ENCODE peak calls at places on chromosome 3, in four cellular contexts. O, X, K and F are unnamed samples.

GRCh38 chr3:151477596-151478375 is 16.9 kb upstream of the IGSF10 start:
- DNase-seq in O (no peak), X (no peak), K (no peak), F (no peak)

GRCh38 chr3:165837058-165837525 is at the start of gene BCHE:
- DNase-seq in O (no peak), X (no peak), K (no peak), F (peak)

GRCh38 chr3:146679191-146679590 is 74.0 kb upstream of the PLSCR5 start:
- DNase-seq in O (no peak), X (no peak), K (no peak), F (no peak)

GRCh38 chr3:77345009-77345408 is 305.1 kb downstream of the ROBO2 start:
- DNase-seq in O (no peak), X (no peak), K (no peak), F (no peak)

GRCh38 chr3:77342688-77343087 is 302.8 kb downstream of the ROBO2 start:
- DNase-seq in O (no peak), X (no peak), K (no peak), F (no peak)

GRCh38 chr3:174330303-174330702 is 528.8 kb upstream of the NAALADL2 start:
- DNase-seq in O (no peak), X (no peak), K (no peak), F (no peak)

GRCh38 chr3:112464264-112464663 is 35.0 kb downstream of the BTLA start:
- DNase-seq in O (no peak), X (no peak), K (no peak), F (no peak)

GRCh38 chr3:73086071-73086494 is 24.6 kb downstream of the EBLN2 start:
- DNase-seq in O (peak), X (peak), K (peak), F (peak)

GRCh38 chr3:44104668-44105321 is 136.9 kb upstream of the TOPAZ1 start:
- DNase-seq in O (no peak), X (no peak), K (no peak), F (peak)

GRCh38 chr3:135966349-135966695 is 794 bp downstream of the PPP2R3A start:
- DNase-seq in O (peak), X (no peak), K (no peak), F (no peak)

GRCh38 chr3:63986147-63986546 is 37.1 kb downstream of the PSMD6 start:
- DNase-seq in O (no peak), X (no peak), K (no peak), F (no peak)

GRCh38 chr3:133238015-133238414 is 161.8 kb upstream of the BFSP2 start:
- DNase-seq in O (no peak), X (no peak), K (no peak), F (no peak)

GRCh38 chr3:157573780-157574378 is 70.7 kb upstream of the VEPH1 start:
- DNase-seq in O (no peak), X (no peak), K (no peak), F (no peak)

GRCh38 chr3:73255609-73256029 is 194.2 kb downstream of the EBLN2 start:
- DNase-seq in O (no peak), X (peak), K (no peak), F (no peak)

GRCh38 chr3:129224984-129225393 is 24.4 kb upstream of the COPG1 start:
- DNase-seq in O (no peak), X (no peak), K (peak), F (peak)

GRCh38 chr3:43627360-43627759 is 5.5 kb upstream of the ANO10 start:
- DNase-seq in O (no peak), X (no peak), K (no peak), F (no peak)

GRCh38 chr3:10883478-10884234 is 67.6 kb downstream of the SLC6A11 start:
- DNase-seq in O (peak), X (peak), K (peak), F (peak)

GRCh38 chr3:169945313-169945712 is 21.3 kb upstream of the SEC62 start:
- DNase-seq in O (no peak), X (peak), K (no peak), F (no peak)

GRCh38 chr3:57397175-57398026 is 104.9 kb upstream of the ASB14 start:
- DNase-seq in O (peak), X (peak), K (peak), F (peak)

GRCh38 chr3:101926594-101927105 is 77.3 kb downstream of the NFKBIZ start:
- DNase-seq in O (no peak), X (no peak), K (no peak), F (no peak)

GRCh38 chr3:57757642-57758297 is 1.7 kb downstream of the SLMAP start:
- DNase-seq in O (no peak), X (peak), K (peak), F (peak)

GRCh38 chr3:178439504-178439903 is 96.7 kb upstream of the KCNMB2 start:
- DNase-seq in O (no peak), X (peak), K (no peak), F (peak)

GRCh38 chr3:74546426-74546825 is 68.0 kb downstream of the CNTN3 start:
- DNase-seq in O (no peak), X (no peak), K (no peak), F (no peak)

GRCh38 chr3:108441081-108441507 is 69.3 kb downstream of the MYH15 start:
- DNase-seq in O (no peak), X (no peak), K (no peak), F (no peak)

DNA sequence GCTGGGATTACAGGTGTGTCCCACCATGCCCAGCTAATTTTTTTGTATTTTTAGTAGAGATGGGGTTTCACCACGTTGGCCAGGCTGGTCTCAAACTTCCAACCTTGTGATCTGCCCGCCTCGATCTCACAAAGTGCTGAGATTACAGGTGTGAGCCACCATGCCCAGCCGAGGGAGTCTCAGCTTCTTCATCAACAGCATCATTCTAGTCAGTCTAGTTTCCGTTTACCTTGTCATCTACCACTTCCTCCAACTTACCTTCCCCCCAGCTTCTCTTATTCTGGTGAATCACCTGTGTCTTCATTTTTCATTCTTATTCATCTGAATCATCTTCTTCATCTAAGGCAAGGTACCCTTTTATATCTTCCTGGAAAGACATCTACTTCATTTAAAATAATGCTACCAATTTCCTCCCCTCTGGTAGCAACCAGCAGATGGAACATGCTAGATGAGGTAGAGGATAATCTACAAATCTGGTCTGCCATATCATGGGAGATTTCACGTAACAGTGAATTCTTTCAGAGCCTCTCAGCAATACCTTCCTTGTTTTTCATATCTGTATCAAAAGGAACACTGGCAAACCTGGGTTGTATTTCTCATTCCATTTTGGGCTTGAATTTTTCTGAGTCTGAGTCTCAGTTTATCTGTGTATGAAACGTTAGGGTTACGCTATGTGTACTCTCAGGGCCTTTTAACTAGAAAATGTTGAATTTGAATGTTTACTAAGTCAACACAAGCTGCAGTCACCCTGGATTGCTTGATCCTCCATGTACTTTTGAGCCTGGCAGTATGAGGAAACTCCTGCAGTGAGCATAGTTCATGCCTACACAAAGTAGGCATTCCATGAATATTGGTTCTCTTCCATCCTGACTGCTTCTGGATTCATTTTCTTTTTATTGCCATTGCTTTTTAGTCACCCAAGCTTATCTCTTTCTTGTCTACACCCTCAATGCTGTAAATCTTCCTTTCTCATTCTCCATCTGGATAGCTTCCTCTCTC is 16.8 kb downstream of the LPP start:
- DNase-seq in O (no peak), X (no peak), K (peak), F (peak)
- TF ChIP-seq HMGXB4 in O (no peak), X (no peak), K (peak), F (no peak)

DNA sequence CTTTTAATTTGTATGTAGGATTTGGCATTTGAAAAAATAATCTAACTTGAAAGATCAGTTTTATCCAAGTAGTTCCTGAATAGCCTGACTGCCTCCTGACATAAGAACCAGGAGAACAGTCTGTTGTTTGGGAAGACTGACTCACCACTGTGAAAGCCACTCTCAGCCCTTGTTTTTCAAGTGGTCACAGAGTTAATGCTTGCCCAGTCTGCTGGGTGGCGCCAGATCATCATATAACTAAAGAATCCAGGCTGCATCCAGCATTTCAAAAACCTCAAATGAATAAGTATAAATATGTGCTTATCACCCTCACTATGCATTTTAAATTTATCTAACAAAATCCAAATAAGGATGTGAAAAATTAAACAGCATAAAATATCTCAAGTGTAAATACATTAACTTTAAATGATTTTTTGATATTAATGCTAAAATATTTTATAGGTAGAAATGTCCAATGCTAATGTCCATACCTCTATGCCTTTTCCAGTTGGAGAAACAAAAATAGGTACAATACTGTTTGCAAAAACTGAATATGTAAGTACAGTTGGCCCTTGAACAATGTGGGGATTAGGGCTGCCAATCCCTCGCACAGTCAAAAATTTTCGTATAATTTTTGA is 26.9 kb upstream of the ZBBX start:
- DNase-seq in O (peak), X (peak), K (peak), F (peak)
- TF ChIP-seq HMGXB4 in O (no peak), X (no peak), K (peak), F (no peak)

DNA sequence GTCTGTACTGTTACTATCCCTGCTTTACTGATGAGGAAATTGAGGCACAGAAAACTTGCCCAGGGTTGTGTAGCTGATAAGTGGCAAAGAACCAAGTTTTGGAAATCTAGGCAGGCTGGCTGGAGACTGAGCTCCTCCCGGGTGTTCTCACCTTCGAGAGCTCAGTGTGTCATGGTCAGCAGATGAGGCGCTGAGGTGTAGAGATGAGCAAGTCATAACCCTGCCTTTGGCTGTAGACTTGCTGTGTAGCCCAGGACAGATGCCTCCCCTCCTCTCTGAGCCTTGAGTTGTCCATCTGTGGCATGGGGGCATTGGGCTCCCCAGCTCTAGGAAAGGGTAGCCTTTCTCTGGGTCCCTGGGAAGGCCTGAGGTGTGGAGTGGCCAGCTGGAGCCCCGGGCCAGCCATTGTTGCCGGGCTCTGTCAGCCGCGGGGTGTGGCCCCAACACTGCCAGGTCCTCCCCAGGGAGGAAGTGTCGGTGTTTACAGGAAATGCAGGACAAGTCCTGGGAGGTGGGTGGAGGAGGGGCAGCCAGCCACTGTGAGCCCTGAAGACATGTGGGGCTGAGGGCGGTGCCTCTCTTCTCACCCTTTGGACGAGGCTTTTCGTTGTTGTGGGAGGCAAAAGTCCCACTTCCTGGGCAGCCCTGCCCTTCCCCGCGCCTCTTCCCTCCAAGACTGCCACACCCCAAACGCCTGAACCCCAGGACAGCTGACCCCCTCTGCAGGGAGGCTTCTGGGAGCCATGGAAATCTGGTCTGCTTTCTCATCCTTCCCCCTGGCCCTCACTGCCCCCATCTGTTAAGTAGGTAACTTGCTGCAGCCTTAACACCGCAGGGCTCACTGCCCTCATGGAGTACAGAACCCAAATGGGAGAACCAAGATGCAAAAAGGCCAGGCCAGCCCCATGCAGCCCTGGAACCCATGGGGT is 29.1 kb downstream of the FGD5 start:
- DNase-seq in O (peak), X (peak), K (no peak), F (no peak)
- TF ChIP-seq HMGXB4 in O (no peak), X (no peak), K (no peak), F (no peak)

GRCh38 chr3:58999134-58999778 is 50.6 kb downstream of the CFAP20DC start:
- DNase-seq in O (no peak), X (peak), K (no peak), F (no peak)
- TF ChIP-seq HMGXB4 in O (no peak), X (no peak), K (no peak), F (no peak)

GRCh38 chr3:354433-354832 is 157.9 kb downstream of the CHL1 start:
- DNase-seq in O (no peak), X (peak), K (peak), F (peak)
- TF ChIP-seq HMGXB4 in O (no peak), X (no peak), K (no peak), F (no peak)

GRCh38 chr3:48688737-48689075 is 3.0 kb upstream of the NCKIPSD start:
- DNase-seq in O (no peak), X (no peak), K (no peak), F (no peak)

GRCh38 chr3:48687220-48687678 is 1.5 kb upstream of the NCKIPSD start:
- DNase-seq in O (no peak), X (no peak), K (no peak), F (no peak)

GRCh38 chr3:48689384-48689783 is 3.7 kb upstream of the NCKIPSD start:
- DNase-seq in O (no peak), X (no peak), K (no peak), F (no peak)

GRCh38 chr3:48686538-48687219 is 964 bp upstream of the NCKIPSD start:
- DNase-seq in O (no peak), X (no peak), K (no peak), F (no peak)

GRCh38 chr3:48688032-48688736 is 2.5 kb upstream of the NCKIPSD start:
- DNase-seq in O (no peak), X (no peak), K (no peak), F (no peak)
- TF ChIP-seq HMGXB4 in O (no peak), X (no peak), K (no peak), F (no peak)

DNA sequence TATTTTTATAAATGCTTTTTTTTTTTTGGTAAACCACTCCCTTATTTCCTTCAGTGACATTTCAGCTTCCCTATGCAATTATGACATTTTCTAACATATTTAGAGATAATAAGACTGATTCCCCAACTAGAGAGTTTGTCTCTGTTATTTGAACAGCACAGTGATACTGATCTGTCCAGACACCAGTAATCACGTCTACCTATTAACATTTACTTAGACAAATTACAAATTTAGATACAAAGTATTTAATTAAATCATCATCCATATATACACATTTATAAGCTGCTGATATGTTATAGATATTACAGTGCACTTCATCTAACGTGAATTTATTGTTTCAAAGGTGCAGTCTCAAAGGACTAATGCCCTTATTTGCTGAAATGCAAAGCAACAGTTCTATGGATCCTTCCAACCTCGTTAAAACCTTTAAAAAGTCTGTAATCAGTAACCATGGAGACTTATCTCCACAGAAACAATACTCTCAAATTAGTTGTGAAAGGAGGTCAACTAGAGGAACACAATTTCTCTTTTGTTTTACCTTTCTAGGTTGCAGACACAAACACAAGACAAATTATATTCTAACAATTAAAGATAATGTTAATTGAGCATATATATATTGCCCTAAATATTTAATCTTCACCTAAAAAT is 1531.1 kb downstream of the SI start:
- DNase-seq in O (no peak), X (no peak), K (no peak), F (no peak)
- TF ChIP-seq HMGXB4 in O (no peak), X (no peak), K (no peak), F (no peak)

GRCh38 chr3:51382947-51383578 is 2.0 kb upstream of the MANF start:
- DNase-seq in O (no peak), X (no peak), K (no peak), F (no peak)

GRCh38 chr3:51384730-51385473 is at the start of gene MANF:
- DNase-seq in O (peak), X (peak), K (peak), F (peak)

GRCh38 chr3:51385621-51386091 is 565 bp downstream of the MANF start:
- DNase-seq in O (no peak), X (no peak), K (no peak), F (no peak)

GRCh38 chr3:51382076-51382745 is 2.9 kb upstream of the MANF start:
- DNase-seq in O (no peak), X (no peak), K (no peak), F (no peak)

GRCh38 chr3:51384145-51384729 is 854 bp upstream of the MANF start:
- DNase-seq in O (no peak), X (peak), K (no peak), F (no peak)
- TF ChIP-seq HMGXB4 in O (no peak), X (no peak), K (no peak), F (no peak)

GRCh38 chr3:144756704-144757440 is 785.2 kb downstream of the DIPK2A start:
- DNase-seq in O (no peak), X (no peak), K (no peak), F (no peak)
- TF ChIP-seq HMGXB4 in O (no peak), X (no peak), K (no peak), F (no peak)

GRCh38 chr3:110736332-110736731 is 335.3 kb upstream of the NECTIN3 start:
- DNase-seq in O (no peak), X (no peak), K (no peak), F (no peak)

GRCh38 chr3:110743202-110743601 is 328.4 kb upstream of the NECTIN3 start:
- DNase-seq in O (no peak), X (no peak), K (peak), F (no peak)

GRCh38 chr3:110734524-110734923 is 337.1 kb upstream of the NECTIN3 start:
- DNase-seq in O (no peak), X (no peak), K (no peak), F (no peak)

GRCh38 chr3:110741891-110742290 is 329.7 kb upstream of the NECTIN3 start:
- DNase-seq in O (no peak), X (no peak), K (no peak), F (no peak)

GRCh38 chr3:110738531-110738930 is 333.1 kb upstream of the NECTIN3 start:
- DNase-seq in O (no peak), X (no peak), K (no peak), F (no peak)
- TF ChIP-seq HMGXB4 in O (no peak), X (no peak), K (no peak), F (no peak)